ENCODE peak calls at places on chromosomes 6 and 20, in eight cellular contexts. L is activated CD4-positive, alpha-beta T cell treated with anti-CD3 and anti-CD28 coated beads for 36 hours; R is activated T-cell treated with anti-CD3 and anti-CD28 coated beads, Interleukin-2, amount 50 U/mL, for 48 hours; B is cardiac muscle cell; M is stimulated activated CD8-positive, alpha-beta memory T cell treated with anti-CD3 and anti-CD28 coated beads, Interleukin-2, amount 100 ng/mL, for 1 hour; A is lower lobe of right lung; G is testis; X is pulmonary artery endothelial cell. J is an unnamed sample.

GRCh38 chr20:24497851-24498250 is 28.4 kb downstream of the SYNDIG1 start:
- DNase-seq in L (no peak), M (no peak), G (no peak), A (no peak), R (no peak), B (peak), X (no peak), J (no peak)

GRCh38 chr20:25129908-25130307 is 48.0 kb upstream of the VSX1 start:
- DNase-seq in M (no peak), X (no peak), L (no peak), R (no peak), A (no peak), B (no peak), G (no peak), J (no peak)

GRCh38 chr6:35586542-35586941 is 73.8 kb upstream of the TULP1 start:
- DNase-seq in A (no peak), R (no peak), M (no peak), B (no peak), X (no peak), G (no peak), L (no peak), J (no peak)

GRCh38 chr6:13702809-13703302 is 8.8 kb downstream of the RANBP9 start:
- DNase-seq in L (no peak), B (no peak), M (no peak), G (no peak), A (no peak), X (no peak), R (no peak), J (no peak)

GRCh38 chr6:33095681-33096080 is 19.9 kb downstream of the HLA-DPB1 start:
- DNase-seq in M (no peak), R (no peak), L (no peak), X (no peak), B (no peak), G (no peak), A (no peak), J (no peak)

GRCh38 chr6:55578537-55579363 is at the start of gene HMGCLL1:
- DNase-seq in R (no peak), X (no peak), G (peak), M (no peak), B (peak), L (peak), A (peak), J (no peak)

GRCh38 chr6:86913795-86914194 is 23.5 kb upstream of the HTR1E start:
- DNase-seq in G (no peak), X (no peak), R (no peak), B (no peak), A (no peak), L (no peak), M (no peak), J (no peak)

GRCh38 chr6:43285832-43286231 is 12.2 kb upstream of the SLC22A7 start:
- DNase-seq in M (no peak), A (no peak), B (no peak), L (no peak), G (no peak), X (no peak), R (no peak), J (no peak)

GRCh38 chr6:15389759-15390723 is 144.2 kb downstream of the JARID2 start:
- DNase-seq in R (no peak), X (peak), B (peak), G (no peak), A (no peak), L (no peak), M (no peak), J (no peak)

GRCh38 chr6:168252267-168252666 is 67.3 kb downstream of the DACT2 start:
- DNase-seq in L (no peak), B (no peak), M (no peak), R (no peak), G (no peak), X (no peak), A (no peak), J (no peak)

GRCh38 chr6:159941286-159942113 is 27.4 kb upstream of the IGF2R start:
- DNase-seq in B (peak), R (peak), X (no peak), A (no peak), L (peak), G (no peak), M (peak), J (no peak)

GRCh38 chr6:157812425-157813171 is 10.4 kb upstream of the SNX9 start:
- DNase-seq in R (no peak), X (no peak), A (no peak), G (no peak), M (no peak), B (no peak), L (no peak), J (no peak)

GRCh38 chr6:11613858-11614257 is 76.3 kb downstream of the TMEM170B start:
- DNase-seq in R (no peak), M (no peak), X (peak), G (no peak), B (no peak), L (no peak), A (no peak), J (no peak)

GRCh38 chr20:21166801-21167200 is 40.9 kb downstream of the KIZ start:
- DNase-seq in L (peak), R (no peak), B (no peak), G (no peak), A (no peak), X (no peak), M (no peak), J (no peak)

GRCh38 chr6:149935246-149935645 is 6.6 kb upstream of the ULBP2 start:
- DNase-seq in G (no peak), X (no peak), L (no peak), R (peak), A (no peak), M (no peak), B (no peak), J (no peak)

GRCh38 chr6:18464176-18464575 is 77.0 kb downstream of the RNF144B start:
- DNase-seq in G (no peak), X (no peak), A (no peak), M (no peak), B (no peak), R (no peak), L (no peak), J (no peak)

GRCh38 chr6:38034269-38034914 is 214.9 kb downstream of the ZFAND3 start:
- DNase-seq in L (no peak), G (no peak), B (peak), X (peak), A (no peak), R (no peak), M (no peak), J (no peak)

GRCh38 chr6:111759836-111760785 is 113.1 kb downstream of the FYN start:
- DNase-seq in B (no peak), R (peak), L (peak), M (no peak), G (no peak), X (no peak), A (no peak), J (no peak)

GRCh38 chr6:125700591-125701353 is 48.7 kb upstream of the HEY2 start:
- DNase-seq in M (no peak), L (no peak), B (no peak), G (no peak), A (no peak), X (no peak), R (no peak), J (no peak)

GRCh38 chr20:50872562-50873288 is 58.5 kb downstream of the ADNP start:
- DNase-seq in G (no peak), X (no peak), L (no peak), R (no peak), B (no peak), M (no peak), A (no peak), J (no peak)

GRCh38 chr6:161838306-161839035 is 564.6 kb upstream of the AGPAT4 start:
- DNase-seq in L (no peak), M (no peak), A (no peak), R (no peak), X (no peak), B (peak), G (peak), J (no peak)

GRCh38 chr6:121686611-121687023 is 251.2 kb downstream of the GJA1 start:
- DNase-seq in L (peak), A (no peak), R (no peak), B (no peak), X (no peak), M (no peak), G (peak), J (no peak)

GRCh38 chr6:33784787-33785186 is 4.1 kb downstream of the LEMD2 start:
- DNase-seq in G (no peak), M (no peak), A (no peak), X (no peak), L (no peak), B (no peak), R (no peak), J (no peak)